ENCODE peak calls at places on chromosome 10, in nine cellular contexts. One of them, this sample, is unnamed.

GRCh38 chr10:73763343-73763742 is 18.5 kb upstream of the CHCHD1 start:
- DNase-seq in activated CD8-positive, alpha-beta memory T cell treated with anti-CD3 and anti-CD28 coated beads for 24 hours: no peak
- DNase-seq in OCI-M1: no peak
- DNase-seq in GM12864: no peak
- DNase-seq in brain microvascular endothelial cell: no peak
- DNase-seq in RPMI8226: no peak
- DNase-seq in OCI-LY7: no peak
- DNase-seq in midbrain: no peak
- DNase-seq in AG08395: no peak
- DNase-seq in this sample: no peak

GRCh38 chr10:69241575-69241974 is 21.4 kb downstream of the HKDC1 start:
- DNase-seq in AG08395: peak; percentile 39
- DNase-seq in activated CD8-positive, alpha-beta memory T cell treated with anti-CD3 and anti-CD28 coated beads for 24 hours: no peak
- DNase-seq in RPMI8226: no peak
- DNase-seq in GM12864: no peak
- DNase-seq in midbrain: no peak
- DNase-seq in OCI-M1: no peak
- DNase-seq in brain microvascular endothelial cell: no peak
- DNase-seq in OCI-LY7: no peak
- DNase-seq in this sample: no peak

GRCh38 chr10:24912214-24912613 is 40.2 kb downstream of the PRTFDC1 start:
- DNase-seq in activated CD8-positive, alpha-beta memory T cell treated with anti-CD3 and anti-CD28 coated beads for 24 hours: no peak
- DNase-seq in AG08395: no peak
- DNase-seq in RPMI8226: no peak
- DNase-seq in OCI-M1: peak; percentile 66
- DNase-seq in midbrain: no peak
- DNase-seq in OCI-LY7: no peak
- DNase-seq in GM12864: no peak
- DNase-seq in brain microvascular endothelial cell: peak; percentile 54
- DNase-seq in this sample: no peak

GRCh38 chr10:99442394-99442793 is 12.0 kb upstream of the GOT1 start:
- DNase-seq in OCI-LY7: no peak
- DNase-seq in activated CD8-positive, alpha-beta memory T cell treated with anti-CD3 and anti-CD28 coated beads for 24 hours: no peak
- DNase-seq in brain microvascular endothelial cell: no peak
- DNase-seq in OCI-M1: no peak
- DNase-seq in midbrain: no peak
- DNase-seq in AG08395: no peak
- DNase-seq in GM12864: no peak
- DNase-seq in RPMI8226: no peak
- DNase-seq in this sample: no peak

GRCh38 chr10:86123745-86124144 is 242.8 kb downstream of the GRID1 start:
- DNase-seq in activated CD8-positive, alpha-beta memory T cell treated with anti-CD3 and anti-CD28 coated beads for 24 hours: no peak
- DNase-seq in OCI-LY7: no peak
- DNase-seq in RPMI8226: no peak
- DNase-seq in OCI-M1: no peak
- DNase-seq in brain microvascular endothelial cell: no peak
- DNase-seq in GM12864: no peak
- DNase-seq in midbrain: no peak
- DNase-seq in AG08395: no peak
- DNase-seq in this sample: no peak

GRCh38 chr10:2926918-2927660 is 140.3 kb upstream of the PFKP start:
- DNase-seq in activated CD8-positive, alpha-beta memory T cell treated with anti-CD3 and anti-CD28 coated beads for 24 hours: no peak
- DNase-seq in midbrain: no peak
- DNase-seq in GM12864: no peak
- DNase-seq in brain microvascular endothelial cell: no peak
- DNase-seq in RPMI8226: no peak
- DNase-seq in AG08395: no peak
- DNase-seq in OCI-LY7: no peak
- DNase-seq in OCI-M1: no peak
- DNase-seq in this sample: no peak

GRCh38 chr10:14327535-14327934 is 3.2 kb downstream of the FRMD4A start:
- DNase-seq in GM12864: no peak
- DNase-seq in RPMI8226: no peak
- DNase-seq in OCI-M1: no peak
- DNase-seq in AG08395: no peak
- DNase-seq in OCI-LY7: no peak
- DNase-seq in activated CD8-positive, alpha-beta memory T cell treated with anti-CD3 and anti-CD28 coated beads for 24 hours: no peak
- DNase-seq in midbrain: no peak
- DNase-seq in brain microvascular endothelial cell: no peak
- DNase-seq in this sample: no peak

GRCh38 chr10:132538790-132539421 is 1.3 kb downstream of the INPP5A start:
- DNase-seq in OCI-LY7: no peak
- DNase-seq in brain microvascular endothelial cell: no peak
- DNase-seq in OCI-M1: peak; percentile 11
- DNase-seq in AG08395: no peak
- DNase-seq in GM12864: no peak
- DNase-seq in activated CD8-positive, alpha-beta memory T cell treated with anti-CD3 and anti-CD28 coated beads for 24 hours: no peak
- DNase-seq in midbrain: no peak
- DNase-seq in RPMI8226: no peak
- DNase-seq in this sample: no peak

GRCh38 chr10:122279725-122280141 is 8.6 kb downstream of the BTBD16 start:
- DNase-seq in OCI-M1: peak; percentile 47
- DNase-seq in GM12864: no peak
- DNase-seq in midbrain: peak; percentile 58
- DNase-seq in RPMI8226: peak; percentile 33
- DNase-seq in activated CD8-positive, alpha-beta memory T cell treated with anti-CD3 and anti-CD28 coated beads for 24 hours: no peak
- DNase-seq in OCI-LY7: peak; percentile 41
- DNase-seq in AG08395: peak; percentile 51
- DNase-seq in brain microvascular endothelial cell: peak; percentile 70
- DNase-seq in this sample: no peak

This sample was measured in non-pigmented ciliary epithelial cell.